ENCODE peak calls at places on chromosome 7, in ten cellular contexts. One of them, this sample, is unnamed.

GRCh38 chr7:28748934-28749584 is 209.1 kb downstream of the TRIL start:
- DNase-seq in left cardiac atrium: peak
- DNase-seq in right atrium auricular region: no peak
- DNase-seq in amygdala: no peak
- DNase-seq in stimulated activated CD4-positive, alpha-beta T cell treated with anti-CD3 and anti-CD28 coated beads, Interleukin-12 subunit alpha, Interleukin-12 subunit beta, amount 100 ng/mL, for 4 hours: no peak
- DNase-seq in activated gamma-delta T cell treated with Interleukin-2 at 50 U/mL for 16 hours: peak
- DNase-seq in body of pancreas: no peak
- DNase-seq in transverse colon: no peak
- DNase-seq in thyroid gland: no peak
- DNase-seq in NCI-H526 treated with DMSO at 0.1 percent for 48 hours: no peak
- DNase-seq in this sample: peak

GRCh38 chr7:49295136-49295535 is 370.8 kb downstream of the CDC14C start:
- DNase-seq in left cardiac atrium: no peak
- DNase-seq in right atrium auricular region: no peak
- DNase-seq in amygdala: no peak
- DNase-seq in stimulated activated CD4-positive, alpha-beta T cell treated with anti-CD3 and anti-CD28 coated beads, Interleukin-12 subunit alpha, Interleukin-12 subunit beta, amount 100 ng/mL, for 4 hours: no peak
- DNase-seq in activated gamma-delta T cell treated with Interleukin-2 at 50 U/mL for 16 hours: no peak
- DNase-seq in body of pancreas: no peak
- DNase-seq in transverse colon: no peak
- DNase-seq in thyroid gland: no peak
- DNase-seq in NCI-H526 treated with DMSO at 0.1 percent for 48 hours: no peak
- DNase-seq in this sample: peak

GRCh38 chr7:50632561-50633413 is 67.6 kb upstream of the DDC start:
- DNase-seq in left cardiac atrium: no peak
- DNase-seq in right atrium auricular region: peak
- DNase-seq in amygdala: no peak
- DNase-seq in stimulated activated CD4-positive, alpha-beta T cell treated with anti-CD3 and anti-CD28 coated beads, Interleukin-12 subunit alpha, Interleukin-12 subunit beta, amount 100 ng/mL, for 4 hours: peak
- DNase-seq in activated gamma-delta T cell treated with Interleukin-2 at 50 U/mL for 16 hours: peak
- DNase-seq in body of pancreas: peak
- DNase-seq in transverse colon: peak
- DNase-seq in thyroid gland: peak
- DNase-seq in NCI-H526 treated with DMSO at 0.1 percent for 48 hours: no peak
- DNase-seq in this sample: peak

GRCh38 chr7:79548616-79549206 is 95.2 kb upstream of the MAGI2 start:
- DNase-seq in left cardiac atrium: no peak
- DNase-seq in right atrium auricular region: no peak
- DNase-seq in amygdala: no peak
- DNase-seq in stimulated activated CD4-positive, alpha-beta T cell treated with anti-CD3 and anti-CD28 coated beads, Interleukin-12 subunit alpha, Interleukin-12 subunit beta, amount 100 ng/mL, for 4 hours: no peak
- DNase-seq in activated gamma-delta T cell treated with Interleukin-2 at 50 U/mL for 16 hours: no peak
- DNase-seq in body of pancreas: no peak
- DNase-seq in transverse colon: no peak
- DNase-seq in thyroid gland: no peak
- DNase-seq in NCI-H526 treated with DMSO at 0.1 percent for 48 hours: no peak
- DNase-seq in this sample: no peak

GRCh38 chr7:134514663-134515062 is 12.7 kb upstream of the AKR1B10 start:
- DNase-seq in left cardiac atrium: no peak
- DNase-seq in right atrium auricular region: no peak
- DNase-seq in amygdala: no peak
- DNase-seq in stimulated activated CD4-positive, alpha-beta T cell treated with anti-CD3 and anti-CD28 coated beads, Interleukin-12 subunit alpha, Interleukin-12 subunit beta, amount 100 ng/mL, for 4 hours: no peak
- DNase-seq in activated gamma-delta T cell treated with Interleukin-2 at 50 U/mL for 16 hours: peak
- DNase-seq in body of pancreas: no peak
- DNase-seq in transverse colon: peak
- DNase-seq in thyroid gland: no peak
- DNase-seq in NCI-H526 treated with DMSO at 0.1 percent for 48 hours: peak
- DNase-seq in this sample: peak

GRCh38 chr7:116571037-116571436 is 46.2 kb downstream of the CAV1 start:
- DNase-seq in left cardiac atrium: no peak
- DNase-seq in right atrium auricular region: no peak
- DNase-seq in amygdala: no peak
- DNase-seq in stimulated activated CD4-positive, alpha-beta T cell treated with anti-CD3 and anti-CD28 coated beads, Interleukin-12 subunit alpha, Interleukin-12 subunit beta, amount 100 ng/mL, for 4 hours: no peak
- DNase-seq in activated gamma-delta T cell treated with Interleukin-2 at 50 U/mL for 16 hours: no peak
- DNase-seq in body of pancreas: no peak
- DNase-seq in transverse colon: no peak
- DNase-seq in thyroid gland: no peak
- DNase-seq in NCI-H526 treated with DMSO at 0.1 percent for 48 hours: no peak
- DNase-seq in this sample: peak

GRCh38 chr7:102064361-102065025 is 222.2 kb upstream of the SH2B2 start:
- DNase-seq in left cardiac atrium: peak
- DNase-seq in right atrium auricular region: no peak
- DNase-seq in amygdala: no peak
- DNase-seq in stimulated activated CD4-positive, alpha-beta T cell treated with anti-CD3 and anti-CD28 coated beads, Interleukin-12 subunit alpha, Interleukin-12 subunit beta, amount 100 ng/mL, for 4 hours: no peak
- DNase-seq in activated gamma-delta T cell treated with Interleukin-2 at 50 U/mL for 16 hours: no peak
- DNase-seq in body of pancreas: no peak
- DNase-seq in transverse colon: peak
- DNase-seq in thyroid gland: peak
- DNase-seq in NCI-H526 treated with DMSO at 0.1 percent for 48 hours: no peak
- DNase-seq in this sample: peak

GRCh38 chr7:150903627-150904026 is 51.3 kb downstream of the AOC1 start:
- DNase-seq in left cardiac atrium: peak
- DNase-seq in right atrium auricular region: no peak
- DNase-seq in amygdala: no peak
- DNase-seq in stimulated activated CD4-positive, alpha-beta T cell treated with anti-CD3 and anti-CD28 coated beads, Interleukin-12 subunit alpha, Interleukin-12 subunit beta, amount 100 ng/mL, for 4 hours: no peak
- DNase-seq in activated gamma-delta T cell treated with Interleukin-2 at 50 U/mL for 16 hours: no peak
- DNase-seq in body of pancreas: peak
- DNase-seq in transverse colon: peak
- DNase-seq in thyroid gland: peak
- DNase-seq in NCI-H526 treated with DMSO at 0.1 percent for 48 hours: no peak
- DNase-seq in this sample: peak

GRCh38 chr7:105759670-105760548 is 116.5 kb downstream of the ATXN7L1 start:
- DNase-seq in left cardiac atrium: peak
- DNase-seq in right atrium auricular region: no peak
- DNase-seq in amygdala: no peak
- DNase-seq in stimulated activated CD4-positive, alpha-beta T cell treated with anti-CD3 and anti-CD28 coated beads, Interleukin-12 subunit alpha, Interleukin-12 subunit beta, amount 100 ng/mL, for 4 hours: peak
- DNase-seq in activated gamma-delta T cell treated with Interleukin-2 at 50 U/mL for 16 hours: no peak
- DNase-seq in body of pancreas: peak
- DNase-seq in transverse colon: peak
- DNase-seq in thyroid gland: peak
- DNase-seq in NCI-H526 treated with DMSO at 0.1 percent for 48 hours: peak
- DNase-seq in this sample: peak

GRCh38 chr7:139915301-139915863 is 86.3 kb downstream of the TBXAS1 start:
- DNase-seq in left cardiac atrium: no peak
- DNase-seq in right atrium auricular region: no peak
- DNase-seq in amygdala: no peak
- DNase-seq in stimulated activated CD4-positive, alpha-beta T cell treated with anti-CD3 and anti-CD28 coated beads, Interleukin-12 subunit alpha, Interleukin-12 subunit beta, amount 100 ng/mL, for 4 hours: no peak
- DNase-seq in activated gamma-delta T cell treated with Interleukin-2 at 50 U/mL for 16 hours: no peak
- DNase-seq in body of pancreas: no peak
- DNase-seq in transverse colon: no peak
- DNase-seq in thyroid gland: no peak
- DNase-seq in NCI-H526 treated with DMSO at 0.1 percent for 48 hours: no peak
- DNase-seq in this sample: no peak

GRCh38 chr7:42235734-42236133 is 1.3 kb downstream of the GLI3 start:
- DNase-seq in left cardiac atrium: no peak
- DNase-seq in right atrium auricular region: no peak
- DNase-seq in amygdala: no peak
- DNase-seq in stimulated activated CD4-positive, alpha-beta T cell treated with anti-CD3 and anti-CD28 coated beads, Interleukin-12 subunit alpha, Interleukin-12 subunit beta, amount 100 ng/mL, for 4 hours: no peak
- DNase-seq in activated gamma-delta T cell treated with Interleukin-2 at 50 U/mL for 16 hours: no peak
- DNase-seq in body of pancreas: no peak
- DNase-seq in transverse colon: peak
- DNase-seq in thyroid gland: no peak
- DNase-seq in NCI-H526 treated with DMSO at 0.1 percent for 48 hours: peak
- DNase-seq in this sample: no peak

GRCh38 chr7:78224923-78225322 is 426.4 kb downstream of the PHTF2 start:
- DNase-seq in left cardiac atrium: no peak
- DNase-seq in right atrium auricular region: no peak
- DNase-seq in amygdala: no peak
- DNase-seq in stimulated activated CD4-positive, alpha-beta T cell treated with anti-CD3 and anti-CD28 coated beads, Interleukin-12 subunit alpha, Interleukin-12 subunit beta, amount 100 ng/mL, for 4 hours: no peak
- DNase-seq in activated gamma-delta T cell treated with Interleukin-2 at 50 U/mL for 16 hours: no peak
- DNase-seq in body of pancreas: no peak
- DNase-seq in transverse colon: no peak
- DNase-seq in thyroid gland: no peak
- DNase-seq in NCI-H526 treated with DMSO at 0.1 percent for 48 hours: no peak
- DNase-seq in this sample: no peak

GRCh38 chr7:51045319-51046102 is 262.8 kb upstream of the GRB10 start:
- DNase-seq in left cardiac atrium: no peak
- DNase-seq in right atrium auricular region: peak
- DNase-seq in amygdala: no peak
- DNase-seq in stimulated activated CD4-positive, alpha-beta T cell treated with anti-CD3 and anti-CD28 coated beads, Interleukin-12 subunit alpha, Interleukin-12 subunit beta, amount 100 ng/mL, for 4 hours: no peak
- DNase-seq in activated gamma-delta T cell treated with Interleukin-2 at 50 U/mL for 16 hours: no peak
- DNase-seq in body of pancreas: peak
- DNase-seq in transverse colon: no peak
- DNase-seq in thyroid gland: no peak
- DNase-seq in NCI-H526 treated with DMSO at 0.1 percent for 48 hours: no peak
- DNase-seq in this sample: peak